ENCODE peak calls at places on chromosome 18, in four cellular contexts. P is left ventricle myocardium inferior, Y is dorsolateral prefrontal cortex, V is HepG2. J is an unnamed sample.

GRCh38 chr18:35661483-35662146 is 80.1 kb downstream of the GALNT1 start:
- DNase-seq in Y (no peak), P (no peak), V (peak), J (no peak)

GRCh38 chr18:25229080-25229479 is 122.9 kb downstream of the ZNF521 start:
- DNase-seq in V (no peak), P (no peak), Y (no peak), J (no peak)

GRCh38 chr18:62288669-62289016 is 36.5 kb upstream of the TNFRSF11A start:
- DNase-seq in V (no peak), P (no peak), Y (no peak), J (no peak)

GRCh38 chr18:9922592-9923308 is 8.9 kb downstream of the VAPA start:
- DNase-seq in Y (no peak), V (no peak), P (no peak), J (no peak)

GRCh38 chr18:55695091-55695490 is 107.1 kb upstream of the TCF4 start:
- DNase-seq in Y (no peak), P (no peak), V (no peak), J (no peak)

GRCh38 chr18:8045890-8046289 is 478.8 kb downstream of the PTPRM start:
- DNase-seq in V (no peak), P (no peak), Y (no peak), J (no peak)

GRCh38 chr18:21894619-21895367 is 154.2 kb downstream of the MIB1 start:
- DNase-seq in P (no peak), V (no peak), Y (no peak), J (no peak)

GRCh38 chr18:7038330-7038846 is 79.2 kb downstream of the LAMA1 start:
- DNase-seq in V (peak), Y (no peak), P (peak), J (peak)

GRCh38 chr18:36295880-36296301 is 1.6 kb upstream of the FHOD3 start:
- DNase-seq in Y (no peak), V (no peak), P (no peak), J (no peak)

GRCh38 chr18:52764271-52764670 is 424.3 kb downstream of the DCC start:
- DNase-seq in P (no peak), V (no peak), Y (no peak), J (no peak)

DNA sequence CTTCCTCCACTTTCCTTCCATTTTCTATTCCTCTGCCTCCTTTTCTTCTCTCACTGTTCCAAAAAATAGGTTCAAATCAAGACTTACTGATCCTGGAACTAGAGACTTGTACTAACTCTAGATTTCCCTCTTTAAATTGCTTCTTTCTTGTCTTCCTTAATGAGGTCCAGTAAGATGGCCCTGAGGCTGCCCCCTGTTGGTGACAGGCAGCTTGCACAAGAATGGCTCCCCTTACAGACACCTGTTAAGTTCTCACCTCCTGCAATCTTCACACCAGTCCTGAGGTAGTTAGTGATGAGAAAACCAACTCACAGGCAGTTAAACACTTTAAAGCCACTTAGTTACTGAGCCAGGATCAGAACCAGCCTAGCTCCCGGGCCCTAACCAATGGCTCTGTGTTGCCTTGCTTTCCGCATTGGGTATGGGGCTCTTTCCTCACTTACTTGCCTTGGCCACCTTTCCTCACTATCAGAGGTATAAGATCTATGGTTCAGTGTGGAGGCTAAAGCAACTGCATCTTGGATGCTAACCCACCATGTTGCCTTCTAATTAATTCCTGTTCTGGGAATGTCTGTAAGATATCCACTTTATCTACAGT is 130.6 kb downstream of the AKAIN1 start:
- DNase-seq in P (no peak), Y (no peak), V (peak), J (no peak)
- TF ChIP-seq CTCF in P (peak), Y (no peak), V (peak), J (no peak)

GRCh38 chr18:23779696-23780303 is 90.5 kb downstream of the LAMA3 start:
- DNase-seq in V (peak), P (no peak), Y (no peak), J (no peak)
- TF ChIP-seq CTCF in V (no peak), P (no peak), Y (no peak), J (no peak)

DNA sequence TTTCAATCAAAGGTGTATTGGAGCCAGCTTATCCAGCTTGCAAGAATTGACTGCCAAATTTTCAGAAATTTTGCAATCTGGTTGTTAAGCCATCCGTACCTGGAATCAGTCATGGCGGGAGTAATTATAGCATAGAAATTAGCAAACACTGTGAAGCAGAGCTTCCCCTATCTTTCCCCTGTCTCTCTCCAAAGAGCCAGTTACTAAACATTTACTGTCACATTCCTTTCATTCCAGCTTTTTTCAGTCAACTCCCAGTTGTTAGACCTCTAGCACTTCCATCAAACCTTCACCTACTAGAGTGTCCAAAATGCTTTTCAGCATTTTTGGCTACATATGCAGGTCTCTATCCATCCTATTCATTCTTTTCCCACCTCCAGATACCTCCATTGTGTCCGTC is 137.4 kb downstream of the MC4R start:
- DNase-seq in V (no peak), Y (no peak), P (no peak), J (no peak)
- TF ChIP-seq CTCF in V (no peak), Y (no peak), P (no peak), J (no peak)

DNA sequence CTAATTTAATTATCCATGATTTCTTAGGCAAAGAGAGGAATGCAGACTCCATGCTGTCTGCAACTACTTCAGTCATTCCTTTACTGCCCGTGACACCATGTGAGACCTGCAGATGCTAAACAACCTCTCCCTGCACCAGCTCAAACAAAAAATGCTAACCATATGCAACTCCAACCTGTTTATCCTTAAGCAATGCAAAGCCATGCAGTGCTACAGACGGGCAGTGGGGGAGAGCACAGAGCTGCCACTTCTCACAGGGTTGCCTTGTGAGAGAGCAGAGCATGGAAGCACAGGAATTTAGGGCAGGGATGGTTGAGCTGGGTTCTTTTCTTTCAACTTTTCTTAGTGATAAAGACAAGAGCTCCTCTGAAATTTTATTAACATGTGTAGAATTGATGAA is 74.9 kb upstream of the KLHL14 start:
- DNase-seq in P (no peak), V (no peak), Y (no peak), J (no peak)
- TF ChIP-seq CTCF in P (no peak), V (no peak), Y (no peak), J (no peak)

GRCh38 chr18:54215069-54215468 is 9.4 kb downstream of the MBD2 start:
- DNase-seq in V (no peak), P (no peak), Y (no peak), J (no peak)
- TF ChIP-seq CTCF in V (no peak), P (no peak), Y (no peak), J (no peak)

GRCh38 chr18:275486-275885 is 7.6 kb upstream of the THOC1 start:
- DNase-seq in V (no peak), Y (no peak), P (no peak), J (no peak)

GRCh38 chr18:272650-273049 is 4.8 kb upstream of the THOC1 start:
- DNase-seq in V (no peak), Y (no peak), P (no peak), J (no peak)

GRCh38 chr18:269480-270090 is 1.7 kb upstream of the THOC1 start:
- DNase-seq in V (peak), Y (no peak), P (no peak), J (no peak)

GRCh38 chr18:273525-273924 is 5.7 kb upstream of the THOC1 start:
- DNase-seq in P (no peak), Y (no peak), V (no peak), J (no peak)

GRCh38 chr18:274313-274712 is 6.5 kb upstream of the THOC1 start:
- DNase-seq in V (no peak), Y (no peak), P (no peak), J (no peak)
- TF ChIP-seq CTCF in V (no peak), Y (no peak), P (no peak), J (no peak)